ENCODE peak calls at places on chromosomes 11 and 22, in seven cellular contexts. One of them, this sample, is unnamed.

GRCh38 chr11:28616160-28616559 is 508.0 kb downstream of the METTL15 start:
- DNase-seq in lower leg skin: no peak
- DNase-seq in heart right ventricle: no peak
- DNase-seq in H7: no peak
- DNase-seq in mammary epithelial cell: no peak
- DNase-seq in fibroblast of lung: no peak
- DNase-seq in Panc1: no peak
- DNase-seq in this sample: no peak

GRCh38 chr11:66339163-66339675 is 3.0 kb upstream of the RIN1 start:
- DNase-seq in lower leg skin: no peak
- DNase-seq in heart right ventricle: no peak
- DNase-seq in H7: peak
- DNase-seq in mammary epithelial cell: peak
- DNase-seq in fibroblast of lung: no peak
- DNase-seq in Panc1: no peak
- DNase-seq in this sample: no peak

GRCh38 chr11:59756845-59757244 is 1.7 kb downstream of the STX3 start:
- DNase-seq in lower leg skin: peak
- DNase-seq in heart right ventricle: no peak
- DNase-seq in H7: no peak
- DNase-seq in mammary epithelial cell: peak
- DNase-seq in fibroblast of lung: no peak
- DNase-seq in Panc1: no peak
- DNase-seq in this sample: peak

GRCh38 chr11:5345831-5346230 is 2.5 kb upstream of the OR51B5 start:
- DNase-seq in lower leg skin: no peak
- DNase-seq in heart right ventricle: no peak
- DNase-seq in H7: no peak
- DNase-seq in mammary epithelial cell: no peak
- DNase-seq in fibroblast of lung: no peak
- DNase-seq in Panc1: no peak
- DNase-seq in this sample: no peak

GRCh38 chr11:79702303-79702702 is 261.5 kb upstream of the TENM4 start:
- DNase-seq in lower leg skin: no peak
- DNase-seq in heart right ventricle: no peak
- DNase-seq in H7: no peak
- DNase-seq in mammary epithelial cell: no peak
- DNase-seq in fibroblast of lung: no peak
- DNase-seq in Panc1: no peak
- DNase-seq in this sample: no peak

GRCh38 chr11:11383995-11384394 is 30.9 kb upstream of the CSNK2A3 start:
- DNase-seq in lower leg skin: no peak
- DNase-seq in heart right ventricle: no peak
- DNase-seq in H7: no peak
- DNase-seq in mammary epithelial cell: no peak
- DNase-seq in fibroblast of lung: no peak
- DNase-seq in Panc1: no peak
- DNase-seq in this sample: no peak

GRCh38 chr11:115645631-115646271 is 141.5 kb upstream of the CADM1 start:
- DNase-seq in lower leg skin: no peak
- DNase-seq in heart right ventricle: peak
- DNase-seq in H7: peak
- DNase-seq in mammary epithelial cell: no peak
- DNase-seq in fibroblast of lung: no peak
- DNase-seq in Panc1: no peak
- DNase-seq in this sample: peak

GRCh38 chr11:111967651-111968050 is 30.5 kb downstream of the DIXDC1 start:
- DNase-seq in lower leg skin: no peak
- DNase-seq in heart right ventricle: peak
- DNase-seq in H7: no peak
- DNase-seq in mammary epithelial cell: no peak
- DNase-seq in fibroblast of lung: no peak
- DNase-seq in Panc1: no peak
- DNase-seq in this sample: no peak

GRCh38 chr11:119663279-119663678 is 65.7 kb downstream of the NECTIN1 start:
- DNase-seq in lower leg skin: no peak
- DNase-seq in heart right ventricle: no peak
- DNase-seq in H7: peak
- DNase-seq in mammary epithelial cell: no peak
- DNase-seq in fibroblast of lung: no peak
- DNase-seq in Panc1: no peak
- DNase-seq in this sample: no peak

GRCh38 chr22:31537019-31537535 is 40.7 kb downstream of the SFI1 start:
- DNase-seq in lower leg skin: no peak
- DNase-seq in heart right ventricle: no peak
- DNase-seq in H7: no peak
- DNase-seq in mammary epithelial cell: no peak
- DNase-seq in fibroblast of lung: no peak
- DNase-seq in Panc1: no peak
- DNase-seq in this sample: no peak

GRCh38 chr11:84922212-84922805 is 704.8 kb downstream of the DLG2 start:
- DNase-seq in lower leg skin: no peak
- DNase-seq in heart right ventricle: no peak
- DNase-seq in H7: no peak
- DNase-seq in mammary epithelial cell: no peak
- DNase-seq in fibroblast of lung: no peak
- DNase-seq in Panc1: no peak
- DNase-seq in this sample: no peak
- H3K4me3 ChIP-seq in lower leg skin: no peak
- H3K4me3 ChIP-seq in heart right ventricle: peak
- H3K4me3 ChIP-seq in H7: no peak
- H3K4me3 ChIP-seq in mammary epithelial cell: no peak
- H3K4me3 ChIP-seq in fibroblast of lung: no peak
- H3K4me3 ChIP-seq in Panc1: no peak
- H3K4me3 ChIP-seq in this sample: peak

DNA sequence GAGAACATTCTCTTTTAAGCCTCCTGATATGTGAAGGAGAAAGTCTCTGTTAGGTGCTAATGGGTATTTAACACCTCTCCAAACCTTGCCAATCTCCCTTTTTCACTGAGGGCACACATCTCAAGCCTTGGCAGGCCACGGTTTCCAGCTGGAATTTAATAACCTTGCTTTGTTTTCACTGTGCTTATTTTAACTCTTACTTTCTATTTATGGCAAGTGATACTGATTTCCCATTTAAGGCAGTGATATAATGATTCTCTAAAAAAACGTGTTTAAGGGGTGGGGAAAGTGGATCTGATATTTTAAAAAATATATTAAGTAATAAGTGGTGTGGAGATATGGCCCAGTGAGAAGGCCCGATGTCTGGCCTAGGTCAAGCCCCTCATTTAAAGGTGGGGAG is 1.1 kb upstream of the RASD2 start:
- DNase-seq in lower leg skin: no peak
- DNase-seq in heart right ventricle: no peak
- DNase-seq in H7: no peak
- DNase-seq in mammary epithelial cell: no peak
- DNase-seq in fibroblast of lung: no peak
- DNase-seq in Panc1: no peak
- DNase-seq in this sample: no peak
- H3K4me3 ChIP-seq in lower leg skin: no peak
- H3K4me3 ChIP-seq in heart right ventricle: peak
- H3K4me3 ChIP-seq in H7: peak
- H3K4me3 ChIP-seq in mammary epithelial cell: peak
- H3K4me3 ChIP-seq in fibroblast of lung: no peak
- H3K4me3 ChIP-seq in Panc1: peak
- H3K4me3 ChIP-seq in this sample: peak

GRCh38 chr22:20725987-20726558 is 47.8 kb upstream of the SERPIND1 start:
- DNase-seq in lower leg skin: no peak
- DNase-seq in heart right ventricle: no peak
- DNase-seq in H7: no peak
- DNase-seq in mammary epithelial cell: no peak
- DNase-seq in fibroblast of lung: no peak
- DNase-seq in Panc1: no peak
- DNase-seq in this sample: no peak
- H3K4me3 ChIP-seq in lower leg skin: no peak
- H3K4me3 ChIP-seq in heart right ventricle: no peak
- H3K4me3 ChIP-seq in H7: no peak
- H3K4me3 ChIP-seq in mammary epithelial cell: no peak
- H3K4me3 ChIP-seq in fibroblast of lung: no peak
- H3K4me3 ChIP-seq in Panc1: no peak
- H3K4me3 ChIP-seq in this sample: no peak

GRCh38 chr22:41857160-41857859 is 24.4 kb downstream of the SREBF2 start:
- DNase-seq in lower leg skin: no peak
- DNase-seq in heart right ventricle: peak
- DNase-seq in H7: peak
- DNase-seq in mammary epithelial cell: peak
- DNase-seq in fibroblast of lung: peak
- DNase-seq in Panc1: peak
- DNase-seq in this sample: peak
- H3K4me3 ChIP-seq in lower leg skin: no peak
- H3K4me3 ChIP-seq in heart right ventricle: no peak
- H3K4me3 ChIP-seq in H7: no peak
- H3K4me3 ChIP-seq in mammary epithelial cell: no peak
- H3K4me3 ChIP-seq in fibroblast of lung: no peak
- H3K4me3 ChIP-seq in Panc1: no peak
- H3K4me3 ChIP-seq in this sample: no peak

DNA sequence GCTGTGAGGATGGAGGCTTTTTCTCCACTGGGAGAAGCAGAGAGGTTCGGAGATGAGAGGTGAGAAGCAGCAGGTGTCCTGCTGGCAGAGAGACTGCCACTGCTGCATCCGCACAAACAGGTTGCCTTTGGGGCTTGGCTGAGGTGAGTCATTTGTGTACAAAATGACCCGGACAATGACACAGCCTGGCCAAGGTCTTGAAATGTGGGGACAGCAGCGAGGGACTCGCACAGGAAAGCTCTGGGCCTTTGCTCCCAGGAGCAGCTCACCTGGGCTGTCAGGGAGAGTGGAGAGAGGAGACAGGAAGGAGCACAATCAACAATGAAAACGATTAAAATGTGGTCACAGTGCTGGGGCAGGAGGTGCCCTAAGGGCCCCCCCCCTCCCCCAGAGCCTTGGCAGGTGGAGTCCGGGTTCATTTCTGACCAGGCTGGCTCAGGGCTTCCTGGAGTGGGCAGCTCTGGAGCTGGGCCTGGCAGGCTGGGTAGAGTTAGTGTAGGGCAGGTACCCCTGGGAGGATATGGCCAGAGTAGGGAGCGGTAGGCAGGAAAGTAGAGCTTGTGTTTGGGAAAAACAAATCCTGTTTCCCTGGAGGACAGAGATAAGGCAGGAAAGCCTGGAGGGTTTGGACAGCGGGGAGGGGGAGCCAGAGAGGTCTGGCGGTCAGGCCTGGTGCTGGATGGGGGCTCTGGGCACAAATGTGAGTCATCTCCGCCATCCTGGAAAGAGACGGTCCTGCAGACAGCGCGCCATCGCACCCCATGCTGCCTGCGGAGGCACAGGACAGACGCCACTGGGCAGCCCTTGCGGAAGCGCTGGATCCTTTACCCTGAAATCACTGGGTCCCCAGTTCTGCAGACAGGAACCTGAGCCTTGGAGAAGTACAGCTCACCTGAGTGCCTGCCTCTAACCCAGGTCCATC is 37.8 kb upstream of the CELSR1 start:
- DNase-seq in lower leg skin: no peak
- DNase-seq in heart right ventricle: peak
- DNase-seq in H7: peak
- DNase-seq in mammary epithelial cell: peak
- DNase-seq in fibroblast of lung: no peak
- DNase-seq in Panc1: no peak
- DNase-seq in this sample: peak
- H3K4me3 ChIP-seq in lower leg skin: no peak
- H3K4me3 ChIP-seq in heart right ventricle: peak
- H3K4me3 ChIP-seq in H7: no peak
- H3K4me3 ChIP-seq in mammary epithelial cell: no peak
- H3K4me3 ChIP-seq in fibroblast of lung: no peak
- H3K4me3 ChIP-seq in Panc1: no peak
- H3K4me3 ChIP-seq in this sample: no peak

GRCh38 chr11:87030458-87031054 is 7.2 kb upstream of the TMEM135 start:
- DNase-seq in lower leg skin: no peak
- DNase-seq in heart right ventricle: no peak
- DNase-seq in H7: no peak
- DNase-seq in mammary epithelial cell: no peak
- DNase-seq in fibroblast of lung: no peak
- DNase-seq in Panc1: no peak
- DNase-seq in this sample: no peak
- H3K4me3 ChIP-seq in lower leg skin: no peak
- H3K4me3 ChIP-seq in heart right ventricle: no peak
- H3K4me3 ChIP-seq in H7: no peak
- H3K4me3 ChIP-seq in mammary epithelial cell: no peak
- H3K4me3 ChIP-seq in fibroblast of lung: no peak
- H3K4me3 ChIP-seq in Panc1: no peak
- H3K4me3 ChIP-seq in this sample: no peak

GRCh38 chr11:19196458-19196857 is 5.3 kb downstream of the CSRP3 start:
- DNase-seq in lower leg skin: no peak
- DNase-seq in heart right ventricle: peak
- DNase-seq in H7: no peak
- DNase-seq in mammary epithelial cell: no peak
- DNase-seq in fibroblast of lung: no peak
- DNase-seq in Panc1: no peak
- DNase-seq in this sample: no peak

GRCh38 chr11:19199766-19200165 is 2.0 kb downstream of the CSRP3 start:
- DNase-seq in lower leg skin: no peak
- DNase-seq in heart right ventricle: no peak
- DNase-seq in H7: no peak
- DNase-seq in mammary epithelial cell: no peak
- DNase-seq in fibroblast of lung: no peak
- DNase-seq in Panc1: no peak
- DNase-seq in this sample: no peak

GRCh38 chr11:19200410-19201201 is 1.2 kb downstream of the CSRP3 start:
- DNase-seq in lower leg skin: peak
- DNase-seq in heart right ventricle: no peak
- DNase-seq in H7: no peak
- DNase-seq in mammary epithelial cell: peak
- DNase-seq in fibroblast of lung: peak
- DNase-seq in Panc1: no peak
- DNase-seq in this sample: no peak

GRCh38 chr11:19199037-19199436 is 2.7 kb downstream of the CSRP3 start:
- DNase-seq in lower leg skin: no peak
- DNase-seq in heart right ventricle: no peak
- DNase-seq in H7: no peak
- DNase-seq in mammary epithelial cell: no peak
- DNase-seq in fibroblast of lung: no peak
- DNase-seq in Panc1: no peak
- DNase-seq in this sample: no peak

GRCh38 chr11:19201737-19202605 is at the start of gene CSRP3:
- DNase-seq in lower leg skin: no peak
- DNase-seq in heart right ventricle: peak
- DNase-seq in H7: no peak
- DNase-seq in mammary epithelial cell: no peak
- DNase-seq in fibroblast of lung: no peak
- DNase-seq in Panc1: no peak
- DNase-seq in this sample: no peak
- H3K4me3 ChIP-seq in lower leg skin: no peak
- H3K4me3 ChIP-seq in heart right ventricle: peak
- H3K4me3 ChIP-seq in H7: no peak
- H3K4me3 ChIP-seq in mammary epithelial cell: no peak
- H3K4me3 ChIP-seq in fibroblast of lung: no peak
- H3K4me3 ChIP-seq in Panc1: no peak
- H3K4me3 ChIP-seq in this sample: no peak